ENCODE peak calls at places on chromosomes 4 and X, in seven cellular contexts. R is astrocyte, H is A673, I is colonic mucosa, X is uterus, D is Peyer's patch, Z is lower lobe of right lung. J is an unnamed sample. For H3K4me1, the result is how much of the 10 kb centered on the place peaks cover.

GRCh38 chrX:85828771-85829170 is 218.6 kb downstream of the CHM start:
- DNase-seq in R (no peak), H (no peak), I (no peak), X (no peak), D (no peak), Z (no peak), J (no peak)

GRCh38 chr4:7647932-7648812 is 213.4 kb upstream of the PSAPL1 start:
- DNase-seq in R (peak), H (no peak), I (no peak), X (no peak), D (no peak), Z (no peak), J (no peak)

GRCh38 chr4:113822555-113823290 is 61.2 kb upstream of the CAMK2D start:
- DNase-seq in R (peak), H (no peak), I (no peak), X (no peak), D (no peak), Z (no peak), J (no peak)

GRCh38 chrX:12988797-12989196 is 13.9 kb downstream of the TMSB4X start:
- DNase-seq in R (peak), H (no peak), I (no peak), X (no peak), D (no peak), Z (no peak), J (no peak)

GRCh38 chrX:153818571-153819397 is 11.6 kb downstream of the PDZD4 start:
- DNase-seq in R (no peak), H (peak), I (no peak), X (no peak), D (peak), Z (peak), J (peak)

GRCh38 chr4:97238956-97239698 is 904.1 kb downstream of the STPG2 start:
- DNase-seq in R (no peak), H (no peak), I (no peak), X (no peak), D (no peak), Z (no peak), J (peak)

GRCh38 chr4:57462843-57463242 is 352.7 kb upstream of the IGFBP7 start:
- DNase-seq in R (no peak), H (no peak), I (no peak), X (no peak), D (no peak), Z (no peak), J (no peak)

GRCh38 chr4:77002321-77002720 is 52.8 kb downstream of the SEPTIN11 start:
- DNase-seq in R (peak), H (peak), I (no peak), X (no peak), D (no peak), Z (no peak), J (no peak)

GRCh38 chrX:10190367-10190766 is 33.6 kb downstream of the CLCN4 start:
- DNase-seq in R (peak), H (peak), I (no peak), X (peak), D (peak), Z (no peak), J (peak)

GRCh38 chr4:24471623-24472510 is 112.5 kb downstream of the DHX15 start:
- DNase-seq in R (peak), H (peak), I (peak), X (peak), D (no peak), Z (no peak), J (peak)

GRCh38 chrX:120262781-120263719 is 12.4 kb downstream of the ZBTB33 start:
- DNase-seq in R (no peak), H (no peak), I (no peak), X (no peak), D (no peak), Z (no peak), J (no peak)

GRCh38 chrX:103446665-103447302 is 70.4 kb downstream of the BEX3 start:
- DNase-seq in R (peak), H (no peak), I (no peak), X (no peak), D (no peak), Z (no peak), J (no peak)

GRCh38 chr4:124694306-124694705 is 18.2 kb downstream of the ANKRD50 start:
- DNase-seq in R (no peak), H (peak), I (no peak), X (no peak), D (no peak), Z (no peak), J (no peak)

GRCh38 chrX:9342581-9343051 is 122.2 kb upstream of the TBL1X start:
- DNase-seq in R (peak), H (peak), I (peak), X (peak), D (peak), Z (peak), J (peak)

GRCh38 chr4:128630881-128631280 is 178.6 kb upstream of the JADE1 start:
- DNase-seq in R (peak), H (no peak), I (no peak), X (no peak), D (no peak), Z (no peak), J (no peak)

GRCh38 chr4:124123181-124123580 is 589.4 kb downstream of the ANKRD50 start:
- DNase-seq in R (peak), H (no peak), I (no peak), X (no peak), D (no peak), Z (no peak), J (no peak)

GRCh38 chr4:48331577-48332340 is 9.6 kb upstream of the SLAIN2 start:
- DNase-seq in R (peak), H (no peak), I (no peak), X (no peak), D (no peak), Z (no peak), J (no peak)

GRCh38 chr4:749771-750666 is 44.4 kb downstream of the PCGF3 start:
- DNase-seq in R (peak), H (peak), I (no peak), X (no peak), D (no peak), Z (no peak), J (no peak)

GRCh38 chrX:118325453-118325852 is 20.5 kb upstream of the WDR44 start:
- DNase-seq in R (no peak), H (no peak), I (no peak), X (no peak), D (no peak), Z (no peak), J (no peak)

GRCh38 chr4:140130677-140131076 is 23.3 kb downstream of the MAML3 start:
- DNase-seq in R (peak), H (no peak), I (no peak), X (no peak), D (no peak), Z (no peak), J (no peak)

GRCh38 chrX:44152867-44153266 is 179.7 kb upstream of the NDP start:
- DNase-seq in R (peak), H (no peak), I (no peak), X (no peak), D (no peak), Z (no peak), J (no peak)

GRCh38 chr4:181938641-181939040 is 304.6 kb upstream of the TENM3 start:
- DNase-seq in R (no peak), H (no peak), I (no peak), X (no peak), D (no peak), Z (no peak), J (no peak)

GRCh38 chr4:173176010-173176409 is 7.4 kb downstream of the GALNT7 start:
- DNase-seq in R (no peak), H (no peak), I (no peak), X (no peak), D (no peak), Z (no peak), J (no peak)

GRCh38 chr4:173174184-173175156 is 5.9 kb downstream of the GALNT7 start:
- DNase-seq in R (no peak), H (no peak), I (no peak), X (no peak), D (no peak), Z (no peak), J (no peak)

GRCh38 chr4:173181769-173182374 is 13.3 kb downstream of the GALNT7 start:
- DNase-seq in R (peak), H (no peak), I (no peak), X (no peak), D (no peak), Z (no peak), J (no peak)

GRCh38 chr4:173178144-173178543 is 9.5 kb downstream of the GALNT7 start:
- DNase-seq in R (no peak), H (no peak), I (no peak), X (no peak), D (no peak), Z (no peak), J (no peak)

DNA sequence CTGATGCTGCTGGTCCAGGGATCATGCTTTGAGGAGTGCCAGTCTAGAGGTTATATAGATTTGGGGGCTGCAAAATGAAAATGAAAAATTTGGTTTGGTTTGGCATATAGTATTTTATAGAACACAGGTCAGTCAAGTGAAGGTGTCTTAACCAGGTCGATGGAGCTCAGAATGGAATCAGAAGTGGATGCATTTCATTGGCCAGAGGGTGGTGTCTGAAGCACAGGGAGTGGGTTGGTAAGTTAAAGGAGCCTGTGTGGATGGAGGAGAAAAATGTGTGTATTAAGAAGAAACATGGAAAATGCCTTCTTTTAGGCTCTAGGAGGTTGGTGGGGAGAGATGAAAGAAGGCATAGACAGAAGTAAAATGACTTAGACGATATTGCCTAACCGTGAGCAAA is 8.6 kb downstream of the GALNT7 start:
- DNase-seq in R (no peak), H (no peak), I (no peak), X (no peak), D (no peak), Z (no peak), J (no peak)
- H3K4me1 ChIP-seq in R (under half), H (half or more), I (under half), X (under half), D (under half), Z (under half), J (under half)

GRCh38 chrX:48086119-48086518 is 14.7 kb upstream of the ZNF630 start:
- DNase-seq in R (no peak), H (no peak), I (no peak), X (no peak), D (no peak), Z (no peak), J (no peak)

GRCh38 chrX:48083706-48084105 is 12.3 kb upstream of the ZNF630 start:
- DNase-seq in R (no peak), H (no peak), I (no peak), X (no peak), D (no peak), Z (no peak), J (no peak)

DNA sequence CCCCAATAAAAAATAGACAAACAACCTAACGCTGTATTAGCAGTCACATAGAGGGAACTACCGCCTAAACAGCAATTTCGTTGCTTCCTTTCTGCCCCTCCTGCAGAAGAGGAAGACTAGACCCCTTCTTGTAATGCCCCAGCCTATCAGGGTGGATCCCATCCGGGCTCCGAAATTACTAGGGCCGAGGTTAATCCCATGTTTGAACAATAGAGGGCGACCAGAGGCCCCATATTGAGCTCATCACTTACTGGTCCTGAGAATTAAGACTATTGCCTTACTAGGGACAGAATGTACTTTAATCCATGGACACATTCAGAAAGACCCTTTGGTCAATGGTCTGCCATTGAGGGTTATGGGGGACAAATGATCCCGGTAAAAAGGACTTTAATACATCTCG is 11.8 kb upstream of the ZNF630 start:
- DNase-seq in R (peak), H (peak), I (peak), X (peak), D (peak), Z (no peak), J (peak)
- TF ChIP-seq CTCF in R (peak), H (peak), I (peak), X (peak), D (peak), Z (peak), J (peak)

GRCh38 chrX:72107320-72107719 is 24.4 kb downstream of the RTL5 start:
- DNase-seq in R (no peak), H (peak), I (no peak), X (no peak), D (no peak), Z (no peak), J (peak)

GRCh38 chrX:72105436-72105835 is 26.3 kb downstream of the RTL5 start:
- DNase-seq in R (no peak), H (no peak), I (no peak), X (no peak), D (peak), Z (no peak), J (no peak)

GRCh38 chrX:72108666-72109065 is 23.0 kb downstream of the RTL5 start:
- DNase-seq in R (no peak), H (no peak), I (no peak), X (no peak), D (no peak), Z (no peak), J (no peak)

GRCh38 chrX:72110051-72110926 is 21.4 kb downstream of the RTL5 start:
- DNase-seq in R (no peak), H (peak), I (no peak), X (no peak), D (no peak), Z (no peak), J (no peak)

DNA sequence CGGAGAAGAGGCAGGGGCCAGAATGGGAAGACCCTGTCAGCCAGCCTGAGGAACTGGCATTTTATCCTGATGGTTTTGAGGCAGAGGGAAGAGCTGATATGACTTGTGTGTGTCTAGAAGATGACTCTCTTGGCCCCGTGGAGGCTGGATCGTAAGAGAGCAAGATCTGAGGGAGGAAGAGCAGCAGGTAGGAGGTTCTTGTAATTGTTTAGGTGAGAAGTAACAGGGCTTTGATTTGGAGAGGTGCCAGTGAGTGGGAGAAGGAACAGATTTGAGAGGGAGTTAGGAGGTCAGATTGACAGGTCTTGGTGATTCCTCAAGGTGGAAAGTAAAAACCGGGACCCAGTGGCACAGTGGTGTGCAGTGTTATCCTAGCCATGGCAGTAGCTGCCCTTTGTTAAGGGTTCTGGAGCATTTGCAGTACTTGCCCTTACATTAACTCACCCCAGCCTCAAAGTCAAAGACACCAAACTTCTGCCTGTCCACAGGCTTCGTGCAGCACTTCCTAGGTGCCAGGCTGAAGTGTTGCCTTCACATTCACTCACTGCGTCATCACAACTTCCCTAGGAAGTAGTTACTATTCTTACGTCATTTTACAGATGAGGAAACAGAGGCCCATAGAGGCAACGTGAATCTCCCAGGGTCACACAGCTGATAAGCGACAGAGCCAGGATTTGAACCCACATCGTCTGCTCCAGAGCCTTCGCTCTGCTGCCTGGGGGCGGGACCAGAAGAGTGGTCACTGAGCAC is 23.7 kb downstream of the RTL5 start:
- DNase-seq in R (no peak), H (no peak), I (no peak), X (no peak), D (no peak), Z (no peak), J (no peak)
- H3K4me3 ChIP-seq in R (no peak), H (no peak), I (no peak), X (no peak), D (no peak), Z (no peak), J (no peak)

GRCh38 chr4:102517753-102518152 is 16.6 kb downstream of the NFKB1 start:
- DNase-seq in R (no peak), H (peak), I (no peak), X (no peak), D (no peak), Z (no peak), J (no peak)

GRCh38 chr4:102519925-102520324 is 18.8 kb downstream of the NFKB1 start:
- DNase-seq in R (no peak), H (no peak), I (no peak), X (no peak), D (no peak), Z (no peak), J (no peak)

GRCh38 chr4:102521570-102522553 is 20.7 kb downstream of the NFKB1 start:
- DNase-seq in R (no peak), H (no peak), I (no peak), X (no peak), D (no peak), Z (no peak), J (no peak)

GRCh38 chr4:102514298-102514964 is 13.3 kb downstream of the NFKB1 start:
- DNase-seq in R (no peak), H (no peak), I (no peak), X (no peak), D (no peak), Z (no peak), J (no peak)

GRCh38 chr4:102518703-102519131 is 17.6 kb downstream of the NFKB1 start:
- DNase-seq in R (no peak), H (no peak), I (no peak), X (no peak), D (no peak), Z (no peak), J (no peak)
- H3K4me1 ChIP-seq in R (under half), H (under half), I (under half), X (under half), D (under half), Z (under half), J (under half)